ENCODE peak calls at places on chromosome 4, in seven cellular contexts. M, Q, S, H, Z, I and D are unnamed samples.
A peak's percentile ranks its signal among the peaks of the same experiment; 100 is the strongest.

GRCh38 chr4:186684220-186684619 is 39.4 kb downstream of the FAT1 start:
- DNase-seq in M (no peak), S (no peak), I (no peak), H (no peak), Z (no peak), Q (no peak), D (no peak)

GRCh38 chr4:151481813-151482212 is 72.8 kb downstream of the FHIP1A start:
- DNase-seq in I (no peak), H (no peak), M (no peak), Z (no peak), Q (no peak), S (no peak), D (no peak)

GRCh38 chr4:8010618-8011017 is 71.0 kb upstream of the AFAP1 start:
- DNase-seq in S (no peak), H (no peak), I (no peak), Z (peak; percentile 57), Q (no peak), M (peak; percentile 79), D (peak; percentile 83)

GRCh38 chr4:109947918-109948317 is 35.2 kb downstream of the EGF start:
- DNase-seq in H (no peak), I (no peak), Q (no peak), M (no peak), Z (no peak), S (no peak), D (no peak)

GRCh38 chr4:74146581-74147129 is 11.3 kb upstream of the MTHFD2L start:
- DNase-seq in I (no peak), S (no peak), Z (no peak), M (no peak), Q (no peak), H (no peak), D (no peak)

GRCh38 chr4:115042496-115042895 is 70.9 kb downstream of the NDST4 start:
- DNase-seq in Q (no peak), M (no peak), Z (no peak), I (no peak), H (no peak), S (no peak), D (no peak)

GRCh38 chr4:118865091-118865708 is 23.5 kb upstream of the SYNPO2 start:
- DNase-seq in Q (peak; percentile 49), S (peak; percentile 61), Z (peak; percentile 64), H (no peak), M (no peak), I (peak; percentile 56), D (no peak)

GRCh38 chr4:47774078-47774477 is 63.8 kb downstream of the CORIN start:
- DNase-seq in Q (no peak), M (no peak), I (no peak), H (no peak), S (no peak), Z (no peak), D (no peak)

GRCh38 chr4:4216668-4217067 is 10.1 kb downstream of the OTOP1 start:
- DNase-seq in M (no peak), Z (peak; percentile 59), I (no peak), Q (no peak), H (no peak), S (peak; percentile 23), D (no peak)

GRCh38 chr4:83112239-83112638 is 2.3 kb downstream of the PLAC8 start:
- DNase-seq in Z (no peak), M (no peak), I (no peak), S (no peak), H (peak; percentile 10), Q (peak; percentile 56), D (no peak)

GRCh38 chr4:39860804-39861203 is 116.9 kb downstream of the PDS5A start:
- DNase-seq in H (no peak), Q (no peak), Z (no peak), I (no peak), S (no peak), M (no peak), D (no peak)

GRCh38 chr4:41167191-41167590 is 47.2 kb downstream of the APBB2 start:
- DNase-seq in I (no peak), M (no peak), H (no peak), S (no peak), Z (no peak), Q (no peak), D (no peak)

GRCh38 chr4:138736362-138736761 is 279.2 kb upstream of the NOCT start:
- DNase-seq in H (no peak), Q (no peak), I (peak; percentile 51), M (no peak), S (peak; percentile 61), Z (peak; percentile 64), D (no peak)

GRCh38 chr4:87108142-87108546 is 112.3 kb downstream of the KLHL8 start:
- DNase-seq in I (peak; percentile 85), H (no peak), Z (peak; percentile 85), M (no peak), S (peak; percentile 95), Q (no peak), D (no peak)

GRCh38 chr4:56544573-56545131 is 39.1 kb downstream of the ARL9 start:
- DNase-seq in Q (peak; percentile 85), H (peak; percentile 83), Z (peak; percentile 84), I (peak; percentile 70), M (peak; percentile 98), S (peak; percentile 78), D (peak; percentile 97)

GRCh38 chr4:69823481-69824186 is 36.3 kb downstream of the SULT1E1 start:
- DNase-seq in Q (no peak), H (peak; percentile 62), I (peak; percentile 60), S (peak; percentile 64), Z (peak; percentile 6), M (no peak), D (no peak)

GRCh38 chr4:153082322-153083301 is 121.6 kb upstream of the TRIM2 start:
- DNase-seq in Z (no peak), M (no peak), H (no peak), Q (no peak), I (no peak), S (no peak), D (no peak)

GRCh38 chr4:84733343-84734033 is 150.6 kb downstream of the CDS1 start:
- DNase-seq in Z (no peak), M (no peak), S (no peak), Q (no peak), H (no peak), I (no peak), D (no peak)

GRCh38 chr4:80065601-80066000 is 7.4 kb downstream of the ANTXR2 start:
- DNase-seq in Q (no peak), I (no peak), M (no peak), S (no peak), H (no peak), Z (no peak), D (no peak)

GRCh38 chr4:119729815-119730643 is 101.4 kb upstream of the PDE5A start:
- DNase-seq in H (no peak), Z (peak; percentile 98), S (peak; percentile 87), M (no peak), Q (no peak), I (peak; percentile 97), D (no peak)

GRCh38 chr4:98481167-98481566 is 177.2 kb downstream of the TSPAN5 start:
- DNase-seq in S (no peak), I (no peak), M (no peak), Q (no peak), Z (no peak), H (no peak), D (no peak)

GRCh38 chr4:158671915-158672806 is at the start of gene ETFDH:
- DNase-seq in H (peak; percentile 98), M (peak; percentile 99), I (peak; percentile 99), Z (peak; percentile 99), Q (peak; percentile 94), S (peak; percentile 99), D (peak; percentile 94)
- TF ChIP-seq CTCF in H (peak; percentile 62), M (peak; percentile 65), I (peak; percentile 63), Z (peak; percentile 62), Q (peak; percentile 51), S (peak; percentile 39), D (peak; percentile 54)

GRCh38 chr4:113588895-113589668 is 172.5 kb downstream of the CAMK2D start:
- DNase-seq in M (no peak), Q (no peak), Z (peak; percentile 24), I (no peak), S (no peak), H (no peak), D (no peak)

GRCh38 chr4:113587640-113588275 is 173.8 kb downstream of the CAMK2D start:
- DNase-seq in M (no peak), S (peak; percentile 7), H (no peak), Q (no peak), Z (no peak), I (no peak), D (no peak)

GRCh38 chr4:113586072-113586471 is 175.5 kb downstream of the CAMK2D start:
- DNase-seq in S (peak; percentile 14), I (peak; percentile 46), H (no peak), Z (no peak), Q (no peak), M (no peak), D (no peak)

GRCh38 chr4:113584407-113585150 is 177.0 kb downstream of the CAMK2D start:
- DNase-seq in M (no peak), S (peak; percentile 69), Z (peak; percentile 83), H (no peak), I (peak; percentile 54), Q (no peak), D (no peak)

DNA sequence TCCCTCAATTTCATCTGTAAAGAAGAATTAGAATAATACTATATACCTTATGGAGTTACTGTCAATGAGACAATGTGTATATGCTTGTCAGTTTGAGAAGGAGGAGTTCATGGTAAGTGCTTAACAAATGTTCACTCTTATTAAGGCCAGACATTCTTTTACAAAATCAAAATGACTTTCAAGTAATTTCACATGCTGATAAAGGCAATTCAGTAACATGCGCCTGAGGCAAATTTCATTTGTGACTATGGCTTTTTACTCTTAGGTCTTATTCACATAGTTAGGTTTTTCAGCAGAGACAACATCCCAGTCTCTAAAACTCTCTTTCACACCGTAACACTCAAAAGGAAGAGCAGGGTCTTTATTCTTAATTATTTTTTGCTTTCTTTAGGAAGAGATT is 174.4 kb downstream of the CAMK2D start:
- DNase-seq in S (no peak), Z (no peak), I (no peak), M (no peak), Q (no peak), H (no peak), D (no peak)
- TF ChIP-seq CTCF in S (no peak), Z (no peak), I (no peak), M (no peak), Q (no peak), H (no peak), D (no peak)

GRCh38 chr4:36235306-36235705 is 9.0 kb downstream of the ARAP2 start:
- DNase-seq in I (no peak), Q (no peak), S (no peak), H (no peak), M (no peak), Z (peak; percentile 7), D (no peak)
- TF ChIP-seq CTCF in I (no peak), Q (no peak), S (no peak), H (no peak), M (no peak), Z (no peak), D (no peak)

DNA sequence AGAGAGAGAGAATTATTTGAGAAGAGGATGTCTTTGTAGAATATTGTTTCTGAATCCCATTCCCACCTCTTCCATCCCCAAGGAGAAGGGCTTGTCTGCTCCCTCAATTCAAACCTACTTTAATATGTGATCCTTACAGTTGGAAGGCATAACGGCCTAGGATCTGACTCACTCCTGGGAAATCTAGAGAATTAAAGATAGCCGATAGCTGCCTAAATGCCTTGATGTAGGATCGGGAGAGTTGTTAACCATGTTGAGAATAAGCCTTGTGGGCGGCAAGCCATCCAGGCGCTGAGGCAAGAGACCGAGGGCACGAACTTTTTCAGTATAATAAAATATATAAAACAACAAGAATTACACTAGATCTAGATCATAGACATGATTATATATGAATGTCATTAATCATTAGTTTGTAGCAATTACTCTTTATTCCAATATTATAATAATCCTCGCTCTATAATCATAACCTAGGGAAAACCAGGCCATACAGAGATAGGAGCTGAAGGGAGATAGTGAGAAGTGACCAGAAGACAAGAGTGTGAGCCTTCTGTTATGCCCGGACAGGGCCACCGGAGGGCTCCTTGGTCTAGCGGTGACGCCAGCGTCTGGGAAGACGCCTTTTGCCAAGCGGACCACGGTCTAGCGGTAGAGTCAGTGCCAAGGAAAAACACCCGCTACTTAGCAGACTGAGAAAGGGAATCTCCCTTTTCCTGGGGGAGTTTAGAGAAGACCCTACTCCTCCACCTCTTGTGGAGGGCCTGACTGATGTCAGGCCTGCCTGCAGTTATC is 13.5 kb downstream of the EMCN start:
- DNase-seq in Q (no peak), I (no peak), Z (no peak), M (peak; percentile 34), S (no peak), H (no peak), D (no peak)
- TF ChIP-seq CTCF in Q (no peak), I (no peak), Z (no peak), M (no peak), S (no peak), H (no peak), D (no peak)